ENCODE peak calls at places on chromosome 6, in six cellular contexts. H is GM12891, R is H1, S is HepG2, V is K562, X is GM12878. F is an unnamed sample.

GRCh38 chr6:40466986-40467584 is 120.1 kb downstream of the LRFN2 start:
- DNase-seq in X (no peak), R (no peak), H (no peak), V (no peak), S (no peak), F (no peak)

GRCh38 chr6:33613794-33614166 is 7.3 kb upstream of the ITPR3 start:
- DNase-seq in V (no peak), R (no peak), X (no peak), H (no peak), S (no peak), F (no peak)

GRCh38 chr6:76876922-76877553 is 586.3 kb downstream of the HTR1B start:
- DNase-seq in V (no peak), H (no peak), R (peak), X (no peak), S (peak), F (no peak)

GRCh38 chr6:161227004-161227950 is 46.6 kb downstream of the AGPAT4 start:
- DNase-seq in X (no peak), S (no peak), R (no peak), H (no peak), V (no peak), F (no peak)

GRCh38 chr6:26312096-26312463 is 52.9 kb upstream of the BTN3A2 start:
- DNase-seq in S (no peak), R (no peak), X (no peak), V (no peak), H (no peak), F (no peak)

GRCh38 chr6:90233994-90234393 is 62.6 kb downstream of the BACH2 start:
- DNase-seq in H (no peak), S (no peak), X (no peak), V (no peak), R (no peak), F (no peak)

GRCh38 chr6:135321012-135321621 is 140.0 kb downstream of the MYB start:
- DNase-seq in R (no peak), H (no peak), S (no peak), X (no peak), V (peak), F (no peak)

GRCh38 chr6:96162711-96163120 is 146.9 kb downstream of the FUT9 start:
- DNase-seq in S (no peak), R (peak), V (no peak), X (no peak), H (no peak), F (no peak)

GRCh38 chr6:134170844-134171243 is 118.4 kb upstream of the SLC2A12 start:
- DNase-seq in R (no peak), X (no peak), H (no peak), V (peak), S (no peak), F (no peak)

GRCh38 chr6:100889351-100889750 is 8.2 kb upstream of the ASCC3 start:
- DNase-seq in V (no peak), S (no peak), H (no peak), X (no peak), R (no peak), F (no peak)

DNA sequence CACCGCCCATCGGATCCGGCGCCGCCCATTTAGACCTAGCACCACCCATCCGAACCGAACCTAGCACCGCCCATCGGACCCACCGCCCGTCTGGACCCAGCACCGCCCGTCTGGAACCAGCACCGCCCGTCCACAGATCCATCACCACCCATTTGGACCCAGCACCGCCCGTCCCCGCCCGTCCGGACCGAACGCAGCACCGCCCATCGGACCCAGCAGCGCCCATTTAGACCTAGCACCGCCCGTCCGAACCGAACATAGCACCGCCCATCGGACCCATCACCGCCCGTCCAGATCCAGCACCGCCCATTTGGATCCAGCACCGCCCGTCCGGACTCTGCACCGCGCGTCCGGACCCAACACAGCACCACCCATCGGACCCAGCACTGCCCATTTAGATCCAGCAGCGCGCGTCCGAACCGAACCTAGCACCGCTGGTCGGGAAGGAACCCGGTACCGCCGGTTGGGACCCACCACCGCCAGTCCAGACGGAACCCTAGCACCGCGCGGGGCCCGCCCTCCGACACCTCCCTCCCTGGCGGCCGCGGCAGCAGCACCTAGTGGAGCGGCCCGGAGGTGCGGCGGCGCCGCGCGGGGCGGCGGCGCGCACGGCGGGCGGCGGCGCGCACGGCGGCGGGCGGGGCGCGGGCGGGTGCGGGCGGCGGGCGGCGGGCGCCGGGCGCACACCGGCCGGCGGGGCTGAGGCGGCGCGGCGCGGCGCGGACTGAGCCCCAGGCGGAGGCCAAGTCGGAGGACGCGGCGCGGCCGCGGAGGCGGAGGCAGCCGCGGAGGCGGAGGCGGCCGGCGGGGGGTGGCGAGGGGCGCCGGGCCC is at the start of gene AFDN:
- DNase-seq in V (peak), H (peak), R (no peak), S (no peak), X (no peak), F (peak)
- TF ChIP-seq POLR2A in V (no peak), H (no peak), R (no peak), S (peak), X (peak), F (peak)

GRCh38 chr6:169070506-169071176 is 183.0 kb downstream of the THBS2 start:
- DNase-seq in R (no peak), V (no peak), H (no peak), X (no peak), S (peak), F (no peak)
- TF ChIP-seq TAF1 in R (no peak), V (no peak), H (no peak), X (no peak), S (no peak), F (no peak)

GRCh38 chr6:27668442-27669275 is 195.8 kb upstream of the ZNF184 start:
- DNase-seq in S (peak), X (no peak), R (peak), V (peak), H (no peak), F (no peak)
- TF ChIP-seq POLR2AphosphoS5 in S (no peak), X (no peak), R (no peak), V (no peak), H (no peak), F (no peak)

GRCh38 chr6:42960243-42961019 is at the start of gene GNMT:
- DNase-seq in X (no peak), V (no peak), H (no peak), S (peak), R (no peak), F (peak)
- TF ChIP-seq POLR2A in X (peak), V (no peak), H (no peak), S (peak), R (no peak), F (no peak)

GRCh38 chr6:44028767-44029166 is 98.5 kb downstream of the MRPL14 start:
- DNase-seq in H (no peak), V (peak), S (no peak), X (no peak), R (no peak), F (no peak)
- TF ChIP-seq TAF1 in H (no peak), V (no peak), S (no peak), X (no peak), R (no peak), F (no peak)

DNA sequence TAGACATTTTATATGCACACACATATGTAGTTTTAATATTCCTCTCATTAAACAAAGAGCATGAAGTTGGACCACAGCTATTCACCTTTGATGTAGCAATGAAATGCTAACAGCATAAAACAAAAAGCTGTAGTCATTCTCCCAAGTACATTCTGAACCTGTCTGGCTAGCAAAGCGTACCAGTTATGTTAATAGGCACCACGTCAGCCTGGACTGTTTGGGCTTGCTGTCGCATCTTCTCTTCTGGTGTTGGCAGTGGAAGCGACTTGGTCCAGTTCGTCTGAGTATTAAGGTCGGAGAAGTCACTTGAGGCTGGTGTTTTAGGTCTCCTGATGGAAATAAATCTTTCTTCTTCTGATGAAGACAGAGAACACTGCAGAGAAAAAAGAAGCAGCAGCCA is 42.8 kb downstream of the HEBP2 start:
- DNase-seq in X (no peak), R (no peak), H (no peak), V (no peak), S (no peak), F (no peak)
- TF ChIP-seq POLR2AphosphoS5 in X (no peak), R (no peak), H (no peak), V (no peak), S (no peak), F (no peak)

GRCh38 chr6:19968201-19968600 is 131.0 kb downstream of the ID4 start:
- DNase-seq in H (no peak), V (peak), R (no peak), S (no peak), X (no peak), F (no peak)
- TF ChIP-seq POLR2A in H (no peak), V (no peak), R (no peak), S (no peak), X (no peak), F (no peak)

DNA sequence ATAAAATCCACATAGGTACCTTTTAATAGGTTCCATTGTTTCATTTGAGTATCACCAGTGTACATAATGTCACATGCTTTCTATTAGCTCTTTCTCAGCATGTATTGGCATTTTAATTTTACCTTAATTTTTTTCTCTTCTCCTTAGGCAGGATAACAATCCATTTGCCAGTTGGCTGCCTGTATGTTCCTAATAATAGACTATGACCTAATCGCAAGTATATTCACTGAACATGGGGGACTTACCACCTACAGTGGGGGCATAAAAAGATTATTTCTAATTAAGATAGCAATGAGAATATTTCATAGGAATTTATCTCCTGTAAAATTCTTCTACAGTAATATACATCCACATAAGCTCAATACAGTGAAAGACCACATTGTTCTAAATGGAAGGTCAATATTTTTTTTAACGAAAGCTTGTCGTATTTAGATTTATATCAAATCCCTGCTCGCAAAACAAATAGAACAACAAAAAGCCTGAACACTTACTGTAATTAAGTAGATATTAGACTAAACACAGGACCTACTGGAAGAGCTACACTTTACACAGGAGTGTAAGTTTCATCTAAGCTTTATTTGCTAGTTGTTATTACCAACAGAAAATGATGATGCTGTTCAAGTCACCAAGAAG is 76.4 kb downstream of the OGFRL1 start:
- DNase-seq in H (no peak), V (no peak), S (no peak), R (no peak), X (no peak), F (no peak)
- TF ChIP-seq TAF1 in H (no peak), V (no peak), S (no peak), R (no peak), X (no peak), F (no peak)

GRCh38 chr6:35718911-35719381 is 17.9 kb upstream of the ARMC12 start:
- DNase-seq in R (no peak), V (no peak), H (no peak), S (no peak), X (no peak), F (no peak)
- TF ChIP-seq POLR2AphosphoS5 in R (no peak), V (no peak), H (no peak), S (no peak), X (no peak), F (no peak)

F was measured in GM12892.